ENCODE peak calls at places on chromosomes 16 and 17, in ten cellular contexts. S is heart right ventricle, P is lung, B is neural progenitor cell, L is upper lobe of right lung, X is PC-9, U is heart left ventricle, R is breast epithelium, I is OCI-LY7, Q is tibial artery. C is an unnamed sample. For H3K9me3, the result is how much of the 10 kb centered on the place peaks cover.

GRCh38 chr16:840561-841454 is 40.3 kb upstream of the GNG13 start:
- DNase-seq in L (no peak), U (no peak), I (no peak), S (peak), X (no peak), Q (no peak), R (no peak), B (no peak), P (no peak), C (no peak)

GRCh38 chr17:57939797-57940196 is 15.4 kb downstream of the CUEDC1 start:
- DNase-seq in R (no peak), Q (no peak), X (no peak), P (no peak), B (no peak), U (peak), L (peak), I (peak), S (peak), C (no peak)

GRCh38 chr16:25024900-25025299 is 9.7 kb upstream of the ARHGAP17 start:
- DNase-seq in B (no peak), P (no peak), I (no peak), L (no peak), U (no peak), S (no peak), R (no peak), Q (no peak), X (no peak), C (no peak)

GRCh38 chr16:65916995-65917394 is 449.5 kb upstream of the CDH5 start:
- DNase-seq in P (no peak), B (no peak), S (no peak), X (no peak), R (no peak), L (no peak), U (no peak), I (no peak), Q (no peak), C (no peak)

GRCh38 chr17:78583091-78583490 is 5.9 kb upstream of the DNAH17 start:
- DNase-seq in P (no peak), L (no peak), I (peak), Q (no peak), B (peak), X (no peak), U (peak), R (no peak), S (no peak), C (no peak)

GRCh38 chr16:50246299-50247122 is 19.8 kb upstream of the ADCY7 start:
- DNase-seq in X (peak), S (peak), L (no peak), U (no peak), R (no peak), P (no peak), B (peak), I (no peak), Q (peak), C (peak)

GRCh38 chr16:86087561-86088230 is 188.7 kb downstream of the IRF8 start:
- DNase-seq in R (peak), U (no peak), X (no peak), P (no peak), L (peak), B (no peak), Q (no peak), I (no peak), S (no peak), C (no peak)

GRCh38 chr16:66272461-66272860 is 94.0 kb upstream of the CDH5 start:
- DNase-seq in I (no peak), S (no peak), B (no peak), X (no peak), P (no peak), L (no peak), Q (no peak), R (no peak), U (no peak), C (no peak)

GRCh38 chr16:19741354-19741753 is 23.3 kb downstream of the IQCK start:
- DNase-seq in R (no peak), X (no peak), P (no peak), S (no peak), B (no peak), I (no peak), L (no peak), U (no peak), Q (no peak), C (no peak)

GRCh38 chr16:22425847-22426246 is 51.4 kb upstream of the CDR2 start:
- DNase-seq in B (no peak), U (no peak), S (no peak), Q (no peak), R (no peak), I (no peak), P (no peak), L (no peak), X (no peak), C (no peak)

GRCh38 chr16:84830765-84831384 is 11.1 kb downstream of the CRISPLD2 start:
- DNase-seq in Q (no peak), L (no peak), U (no peak), X (no peak), R (no peak), B (no peak), P (no peak), S (no peak), I (no peak), C (no peak)
- H3K27ac ChIP-seq in Q (peak), L (peak), U (no peak), X (no peak), R (no peak), B (no peak), P (no peak), S (no peak), I (no peak), C (no peak)

GRCh38 chr16:68574479-68574878 is 35.4 kb downstream of the ZFP90 start:
- DNase-seq in P (no peak), L (no peak), B (no peak), U (no peak), X (no peak), Q (no peak), R (no peak), S (no peak), I (no peak), C (no peak)
- H3K9me3 ChIP-seq in P (under half), L (half or more), B (under half), U (half or more), X (under half), Q (under half), R (half or more), S (half or more), I (under half), C (under half)

GRCh38 chr16:31130336-31130812 is 5.2 kb downstream of the PRSS8 start:
- DNase-seq in Q (no peak), B (no peak), P (no peak), U (no peak), X (no peak), R (no peak), S (peak), L (peak), I (no peak), C (no peak)
- H3K27ac ChIP-seq in Q (no peak), B (no peak), P (no peak), U (no peak), X (peak), R (peak), S (peak), L (peak), I (no peak), C (no peak)

GRCh38 chr17:61700252-61700651 is 109.2 kb upstream of the NACA2 start:
- DNase-seq in L (no peak), U (no peak), S (no peak), R (no peak), P (no peak), B (no peak), I (peak), Q (no peak), X (no peak), C (no peak)

GRCh38 chr17:61695779-61696337 is 104.8 kb upstream of the NACA2 start:
- DNase-seq in P (no peak), Q (no peak), U (no peak), S (no peak), X (no peak), R (no peak), I (no peak), B (no peak), L (no peak), C (no peak)

GRCh38 chr17:61699032-61699431 is 108.0 kb upstream of the NACA2 start:
- DNase-seq in S (no peak), B (no peak), P (no peak), X (no peak), I (no peak), L (no peak), Q (no peak), R (no peak), U (no peak), C (no peak)

GRCh38 chr17:61699694-61700093 is 108.7 kb upstream of the NACA2 start:
- DNase-seq in L (no peak), R (no peak), I (no peak), B (no peak), Q (no peak), U (no peak), S (no peak), P (no peak), X (no peak), C (no peak)

DNA sequence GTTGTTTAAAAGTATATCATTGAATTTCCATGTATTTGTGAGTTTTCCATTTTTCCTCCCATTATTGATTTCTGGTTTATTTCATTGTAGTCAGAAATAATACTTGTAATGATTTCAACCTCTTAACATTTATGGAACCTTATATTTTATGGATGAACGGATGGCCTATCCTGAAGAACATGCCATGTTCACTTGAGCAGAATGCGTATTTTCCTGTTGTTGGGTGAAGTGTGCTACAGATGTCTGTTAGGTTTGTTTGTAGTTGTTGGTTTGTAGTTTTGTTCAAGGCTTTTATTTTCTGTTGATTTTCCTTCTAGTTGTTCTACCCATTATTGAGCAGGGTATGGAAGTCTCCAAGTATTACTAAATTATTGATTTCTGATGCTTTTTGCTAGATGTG is 107.2 kb upstream of the NACA2 start:
- DNase-seq in B (no peak), P (no peak), I (no peak), U (no peak), S (no peak), Q (no peak), L (no peak), R (no peak), X (no peak), C (no peak)
- H3K9me3 ChIP-seq in B (under half), P (under half), I (under half), U (half or more), S (under half), Q (under half), L (under half), R (under half), X (under half), C (under half)

GRCh38 chr17:64343833-64344637 is 46.6 kb downstream of the PECAM1 start:
- DNase-seq in X (peak), S (peak), Q (peak), B (peak), I (no peak), L (peak), P (peak), R (peak), U (peak), C (no peak)

GRCh38 chr17:64341181-64341580 is 49.5 kb downstream of the PECAM1 start:
- DNase-seq in Q (no peak), I (no peak), X (no peak), R (no peak), P (no peak), B (no peak), S (no peak), L (no peak), U (peak), C (no peak)

GRCh38 chr17:64339516-64340475 is 50.9 kb downstream of the PECAM1 start:
- DNase-seq in B (no peak), L (no peak), S (no peak), R (no peak), I (no peak), X (no peak), Q (no peak), U (peak), P (no peak), C (no peak)

GRCh38 chr17:64343071-64343774 is 47.4 kb downstream of the PECAM1 start:
- DNase-seq in I (no peak), Q (no peak), X (no peak), B (no peak), L (peak), P (no peak), S (no peak), U (peak), R (no peak), C (no peak)

DNA sequence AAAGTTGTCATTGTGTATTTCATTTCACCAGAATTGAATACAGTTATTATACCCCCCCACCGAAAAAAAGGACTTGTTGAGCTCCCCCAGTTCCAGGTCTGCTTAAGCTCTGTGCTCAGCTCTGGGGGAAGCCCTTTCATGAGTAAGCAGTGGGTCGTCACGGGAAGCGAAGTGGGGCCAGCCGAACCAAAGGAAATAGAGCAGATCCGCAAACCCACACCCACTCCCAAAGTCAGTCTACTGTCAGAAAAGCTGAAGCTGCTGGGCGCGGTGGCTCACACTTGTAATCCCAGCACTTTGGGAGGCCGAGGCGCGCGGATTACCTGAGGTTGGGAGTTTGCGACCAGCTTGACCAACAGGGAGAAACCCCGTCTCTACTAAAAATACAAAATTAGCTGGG is 50.1 kb downstream of the PECAM1 start:
- DNase-seq in S (no peak), I (no peak), Q (no peak), L (no peak), R (no peak), B (no peak), X (no peak), U (peak), P (no peak), C (no peak)
- H3K27ac ChIP-seq in S (peak), I (no peak), Q (no peak), L (peak), R (peak), B (no peak), X (no peak), U (no peak), P (no peak), C (no peak)

DNA sequence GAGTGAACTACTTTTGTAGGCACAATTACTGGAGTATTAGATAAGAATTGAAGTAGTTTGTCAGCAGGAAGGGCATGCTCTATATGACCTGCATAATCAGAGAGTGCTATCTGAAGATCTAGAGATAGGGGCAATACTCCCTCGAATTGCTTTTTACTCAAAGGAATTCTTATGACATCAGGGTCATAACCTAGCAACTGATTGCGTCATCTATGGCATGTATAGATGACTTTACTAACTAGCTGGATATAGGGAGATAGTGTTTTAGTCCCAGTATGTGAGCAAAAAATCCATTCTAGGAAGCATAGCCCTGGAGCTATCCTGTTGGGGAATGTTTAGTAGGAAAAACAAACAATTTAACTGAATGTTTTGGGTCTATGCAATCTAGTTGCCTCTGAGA is 109.5 kb upstream of the ZNF267 start:
- DNase-seq in I (no peak), Q (no peak), U (no peak), P (no peak), R (no peak), S (no peak), B (no peak), L (no peak), X (no peak), C (no peak)
- H3K9me3 ChIP-seq in I (under half), Q (under half), U (half or more), P (under half), R (half or more), S (half or more), B (under half), L (half or more), X (under half), C (under half)

DNA sequence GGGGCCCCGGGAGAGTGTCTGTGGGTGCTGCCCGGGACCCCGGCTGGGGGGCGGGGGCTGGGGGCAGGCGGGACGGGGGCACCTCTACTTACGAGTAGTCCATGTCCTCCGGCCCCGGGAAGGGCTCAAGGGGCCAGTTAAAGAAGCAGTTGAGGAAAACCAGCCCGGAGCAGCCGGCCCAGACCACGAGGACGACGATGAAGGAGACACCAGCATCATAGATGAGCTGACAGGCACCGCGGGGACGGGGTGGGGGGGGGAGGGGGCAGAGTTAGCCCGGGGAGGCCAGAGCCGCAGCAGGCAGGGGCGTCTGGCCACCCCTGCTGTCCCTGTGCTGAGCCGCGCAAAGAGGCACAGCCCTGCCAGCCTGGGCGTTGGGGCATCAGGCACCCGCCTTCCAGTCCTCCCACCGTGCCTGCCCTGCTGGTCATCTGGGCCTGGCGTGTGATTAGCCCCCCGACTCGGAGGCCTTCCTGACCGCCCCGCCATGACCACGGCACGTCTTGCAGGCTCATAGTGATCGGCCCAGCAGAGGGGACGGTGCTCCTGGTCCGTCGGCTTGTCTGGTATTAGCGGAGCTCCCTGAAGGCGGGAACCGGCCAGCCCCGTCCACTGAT is 29.0 kb upstream of the PITPNA start:
- DNase-seq in U (no peak), I (no peak), P (no peak), L (no peak), X (no peak), Q (no peak), S (no peak), B (no peak), R (no peak), C (no peak)
- H3K27ac ChIP-seq in U (no peak), I (no peak), P (no peak), L (no peak), X (no peak), Q (peak), S (no peak), B (no peak), R (no peak), C (no peak)